ENCODE peak calls at places on chromosomes 13 and 19, in seven cellular contexts. N is EH; D is stimulated activated naive B cell treated with anti-CD40 and anti-IgM and Interleukin-4, amounts not matched to agents 10 μg/mL and 1 μg/mL and 100 μg/mL, for 72 hours; T is SJSA1; S is HEK293T; U is body of pancreas; X is heart right ventricle. B is an unnamed sample.
A peak's percentile ranks its signal among the peaks of the same experiment; 100 is the strongest.

GRCh38 chr19:2246801-2247361 is 2.2 kb upstream of the AMH start:
- DNase-seq in N (peak; percentile 75), D (no peak), T (no peak), S (no peak), U (peak; percentile 62), X (peak; percentile 51), B (no peak)

GRCh38 chr19:50510121-50510670 is 795 bp downstream of the JOSD2 start:
- DNase-seq in N (peak; percentile 16), D (no peak), T (no peak), S (no peak), U (no peak), X (no peak), B (no peak)

GRCh38 chr19:18848860-18849661 is 17.3 kb downstream of the UPF1 start:
- DNase-seq in N (peak; percentile 77), D (no peak), T (no peak), S (no peak), U (no peak), X (peak; percentile 80), B (no peak)

GRCh38 chr19:53037101-53038097 is 7.1 kb upstream of the ERVV-2 start:
- DNase-seq in N (peak; percentile 44), D (no peak), T (no peak), S (no peak), U (peak; percentile 28), X (peak; percentile 5), B (no peak)

GRCh38 chr19:17346109-17346671 is 8.8 kb downstream of the GTPBP3 start:
- DNase-seq in N (peak; percentile 65), D (peak; percentile 63), T (peak; percentile 73), S (peak; percentile 86), U (peak; percentile 74), X (peak; percentile 78), B (peak; percentile 79)

GRCh38 chr19:38378866-38379265 is 4.5 kb downstream of the PSMD8 start:
- DNase-seq in N (no peak), D (no peak), T (no peak), S (no peak), U (no peak), X (no peak), B (no peak)

GRCh38 chr19:47494211-47494547 is 10.2 kb upstream of the KPTN start:
- DNase-seq in N (no peak), D (no peak), T (no peak), S (no peak), U (no peak), X (no peak), B (no peak)

GRCh38 chr13:98997738-98998641 is 20.1 kb upstream of the DOCK9 start:
- DNase-seq in N (peak; percentile 65), D (no peak), T (peak; percentile 78), S (no peak), U (no peak), X (no peak), B (no peak)

GRCh38 chr13:34842466-34842865 is 99.6 kb upstream of the NBEA start:
- DNase-seq in N (no peak), D (no peak), T (no peak), S (no peak), U (no peak), X (no peak), B (no peak)

GRCh38 chr13:98141938-98142426 is 912 bp upstream of the FARP1 start:
- DNase-seq in N (no peak), D (no peak), T (no peak), S (no peak), U (peak; percentile 51), X (peak; percentile 25), B (no peak)

GRCh38 chr19:50510700-50511068 is 307 bp downstream of the JOSD2 start:
- DNase-seq in N (no peak), D (no peak), T (no peak), S (no peak), U (no peak), X (no peak), B (no peak)

GRCh38 chr13:96673825-96674224 is 320.5 kb downstream of the OXGR1 start:
- DNase-seq in N (no peak), D (no peak), T (no peak), S (no peak), U (no peak), X (no peak), B (no peak)

GRCh38 chr19:3986260-3987041 is 1.2 kb upstream of the EEF2 start:
- DNase-seq in N (peak; percentile 82), D (peak; percentile 58), T (no peak), S (peak; percentile 33), U (peak; percentile 67), X (peak; percentile 72), B (no peak)

GRCh38 chr19:10551698-10552301 is 8.1 kb downstream of the ATG4D start:
- DNase-seq in N (peak; percentile 53), D (no peak), T (peak; percentile 47), S (peak; percentile 45), U (peak; percentile 50), X (no peak), B (no peak)

GRCh38 chr19:44762033-44762432 is 13.5 kb downstream of the BCL3 start:
- DNase-seq in N (no peak), D (no peak), T (no peak), S (no peak), U (no peak), X (no peak), B (no peak)

GRCh38 chr19:32708457-32708856 is 11.1 kb upstream of the TDRD12 start:
- DNase-seq in N (no peak), D (no peak), T (no peak), S (no peak), U (no peak), X (no peak), B (no peak)

GRCh38 chr13:76741624-76742023 is 144.6 kb downstream of the KCTD12 start:
- DNase-seq in N (peak; percentile 32), D (no peak), T (no peak), S (no peak), U (no peak), X (no peak), B (no peak)

GRCh38 chr13:49452725-49453457 is 8.8 kb downstream of the SETDB2 start:
- DNase-seq in N (no peak), D (no peak), T (no peak), S (no peak), U (no peak), X (no peak), B (no peak)

GRCh38 chr13:90793261-90793785 is 554.2 kb upstream of the MIR17HG start:
- DNase-seq in N (no peak), D (no peak), T (no peak), S (no peak), U (no peak), X (no peak), B (no peak)

GRCh38 chr13:64371045-64371444 is 2859.1 kb downstream of the PCDH9 start:
- DNase-seq in N (peak; percentile 44), D (no peak), T (no peak), S (no peak), U (no peak), X (no peak), B (no peak)

GRCh38 chr13:102680842-102681725 is 13.8 kb downstream of the METTL21C start:
- DNase-seq in N (peak; percentile 59), D (no peak), T (no peak), S (no peak), U (no peak), X (no peak), B (no peak)